ENCODE peak calls at places on chromosomes 16 and 17, in six cellular contexts. B, U, J, G, K and D are unnamed samples.

GRCh38 chr17:6096201-6097004 is 26.2 kb downstream of the WSCD1 start:
- DNase-seq in J (no peak), G (no peak), B (no peak), U (no peak), K (no peak), D (no peak)

GRCh38 chr17:56834380-56835258 is 668 bp downstream of the DGKE start:
- DNase-seq in J (peak), B (peak), K (peak), U (peak), G (peak), D (no peak)

GRCh38 chr17:35372846-35373531 is 432 bp downstream of the SLFN11 start:
- DNase-seq in G (peak), J (peak), B (no peak), K (no peak), U (no peak), D (no peak)

GRCh38 chr17:80812362-80813088 is 179.1 kb upstream of the CHMP6 start:
- DNase-seq in K (no peak), G (no peak), J (no peak), B (no peak), U (no peak), D (no peak)

GRCh38 chr17:1056761-1057160 is 59.8 kb downstream of the TIMM22 start:
- DNase-seq in K (no peak), J (peak), U (no peak), B (no peak), G (no peak), D (no peak)

GRCh38 chr16:81713796-81714195 is 65.3 kb upstream of the PLCG2 start:
- DNase-seq in K (no peak), J (no peak), B (no peak), U (no peak), G (no peak), D (no peak)

GRCh38 chr17:71071837-71072236 is 902.5 kb downstream of the KCNJ2 start:
- DNase-seq in G (no peak), K (no peak), B (no peak), J (no peak), U (no peak), D (no peak)

GRCh38 chr17:57905875-57906455 is 49.2 kb downstream of the CUEDC1 start:
- DNase-seq in U (no peak), J (no peak), B (no peak), K (no peak), G (no peak), D (no peak)

GRCh38 chr17:1627987-1628855 is at the start of gene SLC43A2:
- DNase-seq in B (peak), J (peak), K (peak), U (peak), G (peak), D (peak)

GRCh38 chr17:36089888-36090836 is at the start of gene CCL3:
- DNase-seq in J (no peak), U (no peak), B (no peak), K (no peak), G (no peak), D (no peak)

GRCh38 chr17:45305532-45306087 is 11.2 kb downstream of the MAP3K14 start:
- DNase-seq in K (no peak), B (no peak), U (no peak), G (no peak), J (no peak), D (no peak)

GRCh38 chr17:27878776-27879562 is 14.2 kb downstream of the LYRM9 start:
- DNase-seq in G (no peak), B (peak), J (no peak), K (no peak), U (no peak), D (no peak)

GRCh38 chr17:59754547-59754946 is 47.1 kb downstream of the VMP1 start:
- DNase-seq in U (no peak), B (no peak), J (no peak), G (no peak), K (no peak), D (no peak)

GRCh38 chr17:31388770-31389672 is 2.5 kb upstream of the RAB11FIP4 start:
- DNase-seq in J (peak), K (peak), U (no peak), G (no peak), B (no peak), D (no peak)

GRCh38 chr17:66817750-66818149 is 17.2 kb upstream of the CACNG5 start:
- DNase-seq in B (no peak), G (no peak), U (no peak), J (no peak), K (no peak), D (no peak)

GRCh38 chr17:233473-233941 is 52.1 kb upstream of the DOC2B start:
- DNase-seq in B (no peak), J (no peak), G (peak), U (no peak), K (no peak), D (no peak)

GRCh38 chr17:43791589-43791988 is 11.4 kb downstream of the CFAP97D1 start:
- DNase-seq in K (no peak), U (peak), G (no peak), J (no peak), B (no peak), D (no peak)

GRCh38 chr17:79841369-79842135 is 2.3 kb upstream of the CBX4 start:
- DNase-seq in G (no peak), U (no peak), B (no peak), J (no peak), K (no peak), D (no peak)

GRCh38 chr16:54927125-54928015 is 3.3 kb upstream of the IRX5 start:
- DNase-seq in B (no peak), U (peak), K (no peak), G (no peak), J (no peak), D (no peak)

GRCh38 chr16:56300901-56301351 is 109.6 kb downstream of the GNAO1 start:
- DNase-seq in B (no peak), U (no peak), K (no peak), G (no peak), J (no peak), D (no peak)

GRCh38 chr17:55609737-55610201 is 98.5 kb upstream of the SMIM36 start:
- DNase-seq in K (no peak), J (peak), U (no peak), G (no peak), B (no peak), D (no peak)

GRCh38 chr16:187330-187729 is 7.1 kb downstream of the HBQ1 start:
- DNase-seq in B (no peak), K (no peak), J (no peak), G (no peak), U (no peak), D (no peak)

GRCh38 chr17:1467898-1468492 is 12.0 kb upstream of the CRK start:
- DNase-seq in K (peak), G (peak), B (no peak), U (no peak), J (no peak), D (no peak)

GRCh38 chr16:10314811-10315210 is 71.0 kb upstream of the ATF7IP2 start:
- DNase-seq in U (no peak), K (no peak), G (no peak), B (no peak), J (no peak), D (no peak)

GRCh38 chr17:45631941-45632340 is 141.4 kb upstream of the PLEKHM1 start:
- DNase-seq in G (no peak), U (no peak), B (no peak), K (no peak), J (no peak), D (no peak)

GRCh38 chr17:82937411-82938371 is 97.9 kb upstream of the ZNF750 start:
- DNase-seq in B (no peak), K (no peak), U (no peak), G (peak), J (no peak), D (no peak)

GRCh38 chr16:80440691-80441090 is 100.1 kb upstream of the DYNLRB2 start:
- DNase-seq in U (no peak), B (no peak), J (no peak), G (no peak), K (no peak), D (no peak)

GRCh38 chr17:78013683-78014467 is 55.4 kb downstream of the TNRC6C start:
- DNase-seq in U (peak), J (no peak), K (peak), B (peak), G (peak), D (peak)

GRCh38 chr16:50152386-50152806 is 710 bp upstream of the TENT4B start:
- DNase-seq in G (peak), U (no peak), J (no peak), K (no peak), B (peak), D (no peak)